ENCODE peak calls at places on chromosomes 13 and 19, in eight cellular contexts. V is epithelial cell of esophagus; L is anterior cingulate cortex; F is activated gamma-delta T cell treated with Interleukin-2 at 50 U/mL for 16 hours; Z is T-helper 2 cell treated with Interferon-gamma antibody and Interleukin-4, amounts not matched to agents 5 μg/mL and 100 μg/mL, for 36 hours; K is endothelial cell; S is ACHN; U is ELR. D is an unnamed sample.

GRCh38 chr13:45518525-45519235 is 53.9 kb downstream of the COG3 start:
- DNase-seq in S (no peak), V (peak; percentile 94), F (no peak), L (no peak), U (peak; percentile 87), Z (no peak), K (no peak), D (no peak)

GRCh38 chr13:19782049-19782726 is 557 bp downstream of the PSPC1 start:
- DNase-seq in V (peak; percentile 57), U (peak; percentile 60), L (peak; percentile 56), K (peak; percentile 61), Z (peak; percentile 66), S (peak; percentile 39), F (peak; percentile 42), D (peak; percentile 66)

GRCh38 chr19:15280915-15281683 is 48.9 kb upstream of the EPHX3 start:
- DNase-seq in S (peak; percentile 73), K (no peak), Z (no peak), L (peak; percentile 87), V (peak; percentile 86), U (peak; percentile 77), F (no peak), D (peak; percentile 74)

GRCh38 chr19:18294467-18294864 is 13.0 kb upstream of the JUND start:
- DNase-seq in Z (peak; percentile 90), S (no peak), U (no peak), F (peak; percentile 92), K (no peak), V (peak; percentile 81), L (no peak), D (no peak)

GRCh38 chr19:7927605-7928333 is 1.8 kb upstream of the CTXN1 start:
- DNase-seq in V (no peak), Z (no peak), U (no peak), L (no peak), F (no peak), K (no peak), S (no peak), D (no peak)

GRCh38 chr13:47555235-47555634 is 445.8 kb downstream of the SUCLA2 start:
- DNase-seq in U (peak; percentile 2), L (no peak), Z (no peak), F (no peak), S (no peak), V (peak; percentile 49), K (no peak), D (no peak)

GRCh38 chr19:8575467-8575997 is 1.7 kb downstream of the MYO1F start:
- DNase-seq in L (no peak), F (peak; percentile 66), U (peak; percentile 35), V (no peak), Z (peak; percentile 37), K (no peak), S (no peak), D (no peak)

GRCh38 chr19:49953376-49953775 is 7.6 kb downstream of the SIGLEC11 start:
- DNase-seq in U (no peak), V (no peak), S (no peak), K (no peak), L (no peak), F (no peak), Z (no peak), D (no peak)

GRCh38 chr19:17420267-17420924 is 549 bp downstream of the MVB12A start:
- DNase-seq in F (peak; percentile 17), L (peak; percentile 37), V (peak; percentile 31), Z (peak; percentile 18), S (peak; percentile 19), U (peak; percentile 33), K (peak; percentile 40), D (peak; percentile 49)

GRCh38 chr19:17414097-17414496 is 5.8 kb upstream of the MVB12A start:
- DNase-seq in V (no peak), L (no peak), S (no peak), U (no peak), Z (no peak), K (no peak), F (no peak), D (no peak)

GRCh38 chr19:33325920-33326319 is 23.6 kb upstream of the CEBPA start:
- DNase-seq in S (no peak), U (no peak), L (peak; percentile 88), F (no peak), Z (no peak), V (no peak), K (no peak), D (peak; percentile 59)